ENCODE peak calls at places on chromosomes 3 and 15, in six cellular contexts. A is AG04450, H is mesenchymal stem cell, E is psoas muscle, J is right lobe of liver, S is stomach. M is an unnamed sample. For H3K9me3, the result is how much of the 10 kb centered on the place peaks cover.

GRCh38 chr3:126763035-126763434 is 59.0 kb downstream of the CHCHD6 start:
- DNase-seq in S (no peak), E (no peak), H (no peak), A (no peak), J (no peak), M (no peak)

GRCh38 chr15:40320931-40321371 is 2.5 kb upstream of the INAFM2 start:
- DNase-seq in A (no peak), S (peak), J (peak), H (peak), E (no peak), M (peak)

GRCh38 chr3:49378249-49378899 is 20.2 kb upstream of the GPX1 start:
- DNase-seq in S (no peak), J (no peak), A (no peak), E (peak), H (peak), M (peak)

GRCh38 chr3:41405466-41405865 is 206.2 kb downstream of the CTNNB1 start:
- DNase-seq in S (no peak), E (no peak), H (peak), J (no peak), A (no peak), M (peak)

GRCh38 chr15:68672251-68672650 is 93.5 kb downstream of the CORO2B start:
- DNase-seq in S (no peak), E (no peak), H (no peak), J (peak), A (no peak), M (no peak)

GRCh38 chr3:164199982-164200823 is 878.1 kb downstream of the SI start:
- DNase-seq in A (no peak), S (no peak), J (no peak), H (peak), E (no peak), M (no peak)

GRCh38 chr3:170270282-170270891 is 48.2 kb downstream of the PRKCI start:
- DNase-seq in A (no peak), E (no peak), S (no peak), J (no peak), H (no peak), M (no peak)

GRCh38 chr3:138479355-138479964 is 45.0 kb downstream of the ESYT3 start:
- DNase-seq in H (peak), A (no peak), J (no peak), S (no peak), E (no peak), M (peak)

GRCh38 chr15:85302271-85302670 is 78.1 kb upstream of the AKAP13 start:
- DNase-seq in S (no peak), J (no peak), E (no peak), H (no peak), A (no peak), M (no peak)

GRCh38 chr3:138615462-138615861 is 6.9 kb downstream of the FAIM start:
- DNase-seq in J (no peak), S (no peak), A (no peak), H (no peak), E (no peak), M (no peak)

GRCh38 chr3:143267984-143268383 is 148.4 kb downstream of the CHST2 start:
- DNase-seq in H (peak), E (no peak), S (no peak), J (no peak), A (no peak), M (peak)

GRCh38 chr15:100635406-100636071 is 33.1 kb downstream of the ASB7 start:
- DNase-seq in S (no peak), H (no peak), J (no peak), E (no peak), A (no peak), M (no peak)

GRCh38 chr15:57403532-57403931 is 27.2 kb downstream of the CGNL1 start:
- DNase-seq in S (no peak), A (no peak), J (no peak), H (no peak), E (no peak), M (no peak)

GRCh38 chr3:72576563-72576962 is 271.7 kb downstream of the SHQ1 start:
- DNase-seq in J (no peak), S (no peak), A (no peak), E (no peak), H (no peak), M (no peak)

DNA sequence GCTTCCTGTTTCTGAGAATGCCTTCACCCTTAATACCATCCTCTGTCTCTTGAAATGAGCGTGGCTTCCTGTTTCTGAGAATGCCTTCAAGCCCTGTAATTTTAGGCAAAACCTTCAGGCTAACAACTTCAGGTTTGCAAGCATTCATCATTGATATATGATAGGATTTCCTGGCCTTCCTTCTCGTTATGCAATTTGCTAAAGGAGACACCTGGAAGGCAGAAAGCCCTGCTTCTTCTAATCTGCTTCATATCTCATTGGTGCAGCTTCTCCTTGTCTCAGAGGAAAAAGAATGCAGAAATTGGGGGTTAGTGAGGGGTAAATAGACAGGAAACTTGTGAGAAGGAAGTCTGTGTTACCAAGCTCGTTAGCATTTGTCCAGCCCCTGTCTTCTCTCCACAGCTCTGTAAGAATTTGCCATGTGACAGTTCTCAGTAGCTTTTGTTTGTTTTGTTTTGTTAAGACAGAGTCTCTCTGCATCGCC is 7.3 kb downstream of the ARL6IP5 start:
- DNase-seq in A (no peak), E (no peak), S (no peak), J (no peak), H (peak), M (no peak)
- H3K27ac ChIP-seq in A (no peak), E (peak), S (peak), J (peak), H (peak), M (no peak)

GRCh38 chr3:57228734-57229505 is 1.4 kb downstream of the APPL1 start:
- DNase-seq in S (no peak), A (no peak), E (no peak), J (no peak), H (peak), M (peak)
- H3K4me3 ChIP-seq in S (peak), A (peak), E (peak), J (peak), H (peak), M (peak)

GRCh38 chr15:23514492-23514891 is 51.0 kb upstream of the MKRN3 start:
- DNase-seq in J (no peak), H (no peak), E (no peak), A (no peak), S (no peak), M (no peak)
- H3K9me3 ChIP-seq in J (under half), H (under half), E (under half), A (under half), S (under half), M (under half)

GRCh38 chr3:9843715-9844438 is at the start of gene RPUSD3:
- DNase-seq in J (peak), H (peak), S (peak), A (peak), E (peak), M (peak)
- H3K27ac ChIP-seq in J (peak), H (peak), S (peak), A (peak), E (peak), M (peak)

DNA sequence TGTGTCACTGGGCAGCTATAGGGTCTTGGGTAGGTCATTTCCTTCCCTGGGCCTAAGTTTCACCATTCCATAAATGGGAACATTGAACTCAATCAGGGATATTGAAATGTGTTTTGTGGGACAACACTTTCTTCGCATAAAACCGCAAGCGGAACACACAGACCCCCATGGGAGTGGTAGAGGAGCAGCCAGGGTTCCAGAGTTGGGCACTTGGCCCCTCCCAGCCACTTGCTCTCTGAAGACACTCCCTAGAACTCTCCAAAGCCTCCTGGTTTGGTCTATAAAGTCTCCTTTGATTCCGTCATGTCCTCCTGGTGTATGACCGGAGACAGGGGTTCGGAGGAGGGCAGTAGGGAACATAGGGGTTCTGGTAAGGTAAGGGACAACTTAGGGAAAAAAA is 271.7 kb downstream of the UACA start:
- DNase-seq in S (no peak), E (no peak), J (no peak), H (no peak), A (no peak), M (no peak)
- H3K4me3 ChIP-seq in S (no peak), E (no peak), J (no peak), H (no peak), A (no peak), M (no peak)

DNA sequence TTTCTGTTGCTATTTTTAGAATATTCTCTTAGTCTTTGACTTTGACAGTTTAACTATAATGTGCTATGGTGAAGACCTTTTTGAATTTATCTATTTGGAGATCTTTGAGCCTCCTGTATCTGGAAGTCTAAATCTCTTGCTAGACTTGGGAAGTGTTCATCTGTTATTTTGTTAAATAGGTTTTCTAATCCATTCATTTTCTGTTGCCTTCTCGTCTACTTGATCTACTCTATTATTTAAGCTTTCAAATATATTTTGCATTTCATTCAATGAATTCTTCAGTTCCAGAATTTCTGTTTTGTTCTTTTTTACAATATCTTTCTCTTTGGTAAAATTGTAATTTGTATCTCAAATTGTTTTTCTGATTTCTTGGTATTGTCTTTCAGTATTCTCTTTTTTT is 47.8 kb downstream of the LEKR1 start:
- DNase-seq in S (no peak), A (no peak), H (no peak), J (no peak), E (no peak), M (no peak)
- H3K9me3 ChIP-seq in S (under half), A (under half), H (under half), J (under half), E (under half), M (under half)

DNA sequence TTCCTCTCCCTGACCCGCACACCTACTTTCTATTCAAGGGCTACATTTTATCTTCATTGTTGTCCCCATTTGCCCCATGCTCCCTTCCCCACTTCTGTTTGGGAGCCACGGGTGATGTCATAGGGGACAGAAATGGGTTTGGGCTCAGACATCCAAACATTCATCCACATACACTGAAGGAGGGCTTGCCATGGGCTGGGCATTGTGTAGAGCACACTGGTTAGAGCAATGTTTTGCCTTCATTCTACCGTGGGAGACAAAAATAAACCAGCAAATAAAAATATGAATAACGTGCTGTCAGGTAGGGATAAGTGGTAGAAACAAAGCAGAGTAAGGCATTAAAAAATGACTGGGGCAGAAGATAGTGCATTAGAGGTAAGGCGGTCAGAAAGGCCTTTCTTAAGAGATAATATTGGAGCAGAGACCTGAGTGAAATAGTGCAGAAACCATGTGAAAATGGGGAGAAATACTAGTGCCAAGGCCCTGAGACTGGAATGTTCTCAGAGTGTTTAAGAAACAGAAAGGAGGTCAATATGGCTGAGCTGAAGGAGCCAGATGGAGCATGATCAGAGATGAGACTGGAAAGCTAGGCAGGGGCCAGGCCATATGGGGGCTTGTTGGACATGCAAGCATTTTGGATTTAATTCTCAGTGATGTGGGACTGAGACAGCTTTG is 40.9 kb upstream of the CLSTN2 start:
- DNase-seq in A (no peak), E (no peak), S (no peak), J (no peak), H (no peak), M (no peak)
- H3K27ac ChIP-seq in A (no peak), E (no peak), S (no peak), J (no peak), H (no peak), M (no peak)

M was measured in fibroblast of lung.